ENCODE peak calls at places on chromosomes 16 and 17, in five cellular contexts. C, H, P, E and A are unnamed samples.

GRCh38 chr16:67673712-67674580 is 7.3 kb downstream of the C16orf86 start:
- DNase-seq in C (no peak), H (peak), P (no peak), E (no peak), A (no peak)

GRCh38 chr16:27446721-27447120 is 44.7 kb downstream of the IL21R start:
- DNase-seq in C (no peak), H (no peak), P (no peak), E (no peak), A (no peak)

GRCh38 chr16:800834-801488 is 427 bp upstream of the GNG13 start:
- DNase-seq in C (no peak), H (peak), P (no peak), E (no peak), A (no peak)

GRCh38 chr16:23566724-23567123 is 9.2 kb downstream of the UBFD1 start:
- DNase-seq in C (no peak), H (no peak), P (no peak), E (no peak), A (no peak)

GRCh38 chr16:59754854-59755253 is 1020.7 kb upstream of the GOT2 start:
- DNase-seq in C (no peak), H (no peak), P (no peak), E (no peak), A (no peak)

GRCh38 chr17:33982872-33983271 is 272.2 kb upstream of the CCL2 start:
- DNase-seq in C (no peak), H (no peak), P (no peak), E (no peak), A (no peak)

GRCh38 chr16:58025351-58026138 is at the start of gene MMP15:
- DNase-seq in C (peak), H (peak), P (no peak), E (peak), A (no peak)

GRCh38 chr16:85652431-85653221 is 36.1 kb downstream of the GINS2 start:
- DNase-seq in C (peak), H (peak), P (peak), E (no peak), A (no peak)

GRCh38 chr17:40419559-40420331 is 2.0 kb upstream of the TOP2A start:
- DNase-seq in C (no peak), H (peak), P (no peak), E (peak), A (peak)

GRCh38 chr16:22624038-22624656 is 113.5 kb downstream of the NPIPB5 start:
- DNase-seq in C (no peak), H (peak), P (no peak), E (no peak), A (peak)

GRCh38 chr16:82738699-82739098 is 111.9 kb downstream of the CDH13 start:
- DNase-seq in C (no peak), H (no peak), P (peak), E (no peak), A (no peak)

GRCh38 chr16:72856797-72857196 is 191.1 kb downstream of the ZFHX3 start:
- DNase-seq in C (peak), H (peak), P (no peak), E (no peak), A (no peak)

GRCh38 chr17:4043862-4044261 is 79.6 kb upstream of the ATP2A3 start:
- DNase-seq in C (no peak), H (no peak), P (no peak), E (no peak), A (no peak)

GRCh38 chr17:13735861-13736260 is 134.1 kb upstream of the HS3ST3A1 start:
- DNase-seq in C (no peak), H (peak), P (peak), E (no peak), A (no peak)

GRCh38 chr16:88662843-88663606 is at the start of gene MVD:
- DNase-seq in C (peak), H (peak), P (peak), E (peak), A (peak)
- TF ChIP-seq CTCF in C (no peak), H (no peak), P (peak), E (no peak), A (no peak)

GRCh38 chr17:38721802-38722201 is 8.3 kb upstream of the CISD3 start:
- DNase-seq in C (no peak), H (no peak), P (no peak), E (no peak), A (no peak)

GRCh38 chr17:38725066-38725465 is 5.1 kb upstream of the CISD3 start:
- DNase-seq in C (no peak), H (peak), P (no peak), E (no peak), A (no peak)

GRCh38 chr17:38727661-38728220 is 2.4 kb upstream of the CISD3 start:
- DNase-seq in C (peak), H (no peak), P (no peak), E (no peak), A (no peak)

GRCh38 chr17:38720941-38721340 is 9.2 kb upstream of the CISD3 start:
- DNase-seq in C (no peak), H (no peak), P (no peak), E (no peak), A (no peak)

GRCh38 chr17:38724337-38724988 is 5.7 kb upstream of the CISD3 start:
- DNase-seq in C (no peak), H (peak), P (no peak), E (no peak), A (no peak)
- TF ChIP-seq CTCF in C (no peak), H (no peak), P (no peak), E (no peak), A (no peak)

DNA sequence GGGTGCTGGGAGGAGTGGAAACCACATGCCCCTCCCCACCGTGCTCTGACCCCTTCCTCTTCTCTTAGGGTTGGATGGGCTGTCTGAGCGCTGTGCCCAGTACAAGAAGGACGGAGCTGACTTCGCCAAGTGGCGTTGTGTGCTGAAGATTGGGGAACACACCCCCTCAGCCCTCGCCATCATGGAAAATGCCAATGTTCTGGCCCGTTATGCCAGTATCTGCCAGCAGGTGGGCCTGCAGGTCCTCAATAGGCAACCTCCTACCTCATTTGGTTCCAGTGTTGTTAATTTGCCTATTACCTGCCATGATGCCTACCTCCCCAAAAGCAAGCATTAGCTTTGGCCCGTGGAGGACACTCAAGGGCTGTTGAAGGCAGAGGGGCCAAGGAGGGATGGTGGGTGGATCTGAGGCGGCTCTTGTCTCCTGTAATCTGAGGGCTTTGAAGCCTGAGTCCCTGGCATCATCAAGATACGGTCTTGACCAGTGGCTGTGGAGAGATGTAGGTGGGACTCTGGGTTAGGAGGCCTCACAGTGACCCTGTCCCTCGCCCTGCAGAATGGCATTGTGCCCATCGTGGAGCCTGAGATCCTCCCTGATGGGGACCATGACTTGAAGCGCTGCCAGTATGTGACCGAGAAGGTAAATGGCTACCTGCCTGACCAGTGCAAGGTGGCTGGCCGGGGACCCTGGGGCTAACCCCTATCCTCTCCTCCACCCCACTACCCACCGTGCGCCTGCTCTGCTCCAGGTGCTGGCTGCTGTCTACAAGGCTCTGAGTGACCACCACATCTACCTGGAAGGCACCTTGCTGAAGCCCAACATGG is 3.4 kb downstream of the ALDOA start:
- DNase-seq in C (peak), H (peak), P (peak), E (no peak), A (no peak)
- TF ChIP-seq CTCF in C (peak), H (peak), P (peak), E (peak), A (peak)

GRCh38 chr17:81999975-82000802 is 22.5 kb downstream of the CENPX start:
- DNase-seq in C (no peak), H (no peak), P (no peak), E (no peak), A (no peak)
- TF ChIP-seq CTCF in C (no peak), H (no peak), P (no peak), E (no peak), A (no peak)

GRCh38 chr17:879546-879945 is 97.4 kb downstream of the MRM3 start:
- DNase-seq in C (peak), H (no peak), P (peak), E (no peak), A (no peak)
- TF ChIP-seq CTCF in C (peak), H (peak), P (peak), E (peak), A (peak)

GRCh38 chr16:81454044-81454443 is 9.4 kb downstream of the CMIP start:
- DNase-seq in C (no peak), H (no peak), P (no peak), E (no peak), A (no peak)

GRCh38 chr16:81449899-81450608 is 5.4 kb downstream of the CMIP start:
- DNase-seq in C (no peak), H (no peak), P (no peak), E (no peak), A (no peak)

GRCh38 chr16:81450783-81451491 is 6.3 kb downstream of the CMIP start:
- DNase-seq in C (no peak), H (no peak), P (no peak), E (no peak), A (no peak)

GRCh38 chr16:81453091-81453728 is 8.6 kb downstream of the CMIP start:
- DNase-seq in C (no peak), H (no peak), P (no peak), E (no peak), A (no peak)

DNA sequence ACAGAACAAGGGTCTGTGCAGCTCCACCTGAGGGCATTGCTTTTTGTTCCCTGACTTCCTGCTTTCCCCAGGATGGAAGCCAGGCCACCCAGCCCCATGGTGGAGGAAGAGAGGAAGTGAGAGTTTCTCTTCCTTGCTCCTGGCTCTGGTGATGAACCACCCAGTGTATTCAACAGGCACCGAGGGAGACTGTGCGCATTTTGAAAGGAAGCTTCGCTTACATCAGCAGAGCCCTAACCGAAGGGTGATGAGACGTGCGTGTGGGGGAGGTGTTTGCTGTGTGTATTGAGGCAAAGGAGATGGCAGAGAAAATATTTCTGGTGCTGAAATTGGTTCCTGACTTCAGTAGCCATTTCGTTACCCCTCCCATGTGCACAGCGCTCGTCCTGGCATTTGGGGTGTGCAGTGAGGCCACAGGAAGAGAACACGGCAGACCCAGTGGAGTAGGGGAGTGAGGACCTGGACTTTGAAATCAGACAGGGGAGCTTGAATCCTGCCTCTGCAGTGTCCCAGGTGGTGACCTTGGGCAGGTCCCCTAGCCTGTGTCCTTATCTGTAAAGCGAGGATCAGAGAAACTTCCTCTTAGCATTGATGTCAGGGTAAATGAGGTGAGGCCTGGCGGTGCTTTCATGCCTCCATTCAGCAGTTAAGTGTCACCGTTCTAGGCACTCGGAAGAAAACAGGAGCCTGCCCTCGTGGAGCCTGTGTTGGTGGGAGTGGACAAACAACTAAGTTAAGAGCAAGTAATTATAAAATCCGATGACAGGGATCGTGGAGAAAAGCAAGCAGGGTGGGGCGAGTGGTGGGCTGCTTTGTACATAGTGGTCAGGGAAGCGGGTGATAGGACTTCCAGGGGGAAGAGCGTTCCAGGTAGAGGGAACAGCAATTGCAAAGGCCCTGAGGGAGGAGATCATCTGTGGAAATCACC is 7.4 kb downstream of the CMIP start:
- DNase-seq in C (no peak), H (no peak), P (no peak), E (no peak), A (no peak)
- TF ChIP-seq CTCF in C (no peak), H (no peak), P (no peak), E (no peak), A (no peak)